ENCODE peak calls at places on chromosomes 6 and 20, in seven cellular contexts. One of them, this sample, is unnamed.
A peak's percentile ranks its signal among the peaks of the same experiment; 100 is the strongest.

GRCh38 chr6:20328266-20328946 is 73.3 kb upstream of the E2F3 start:
- DNase-seq in HepG2: no peak
- DNase-seq in PC-3: no peak
- DNase-seq in HFFc6: no peak
- DNase-seq in ecto neural progenitor cell: no peak
- DNase-seq in RPMI7951: no peak
- DNase-seq in kidney glomerular epithelial cell: no peak
- DNase-seq in this sample: no peak

GRCh38 chr20:51199920-51200319 is 177.0 kb upstream of the KCNG1 start:
- DNase-seq in HepG2: no peak
- DNase-seq in PC-3: no peak
- DNase-seq in HFFc6: no peak
- DNase-seq in ecto neural progenitor cell: no peak
- DNase-seq in RPMI7951: peak; percentile 53
- DNase-seq in kidney glomerular epithelial cell: no peak
- DNase-seq in this sample: no peak

GRCh38 chr6:99736302-99736701 is 129.7 kb downstream of the PRDM13 start:
- DNase-seq in HepG2: no peak
- DNase-seq in PC-3: peak; percentile 30
- DNase-seq in HFFc6: no peak
- DNase-seq in ecto neural progenitor cell: no peak
- DNase-seq in RPMI7951: no peak
- DNase-seq in kidney glomerular epithelial cell: no peak
- DNase-seq in this sample: no peak

GRCh38 chr6:89612121-89612520 is 26.4 kb downstream of the LYRM2 start:
- DNase-seq in HepG2: no peak
- DNase-seq in PC-3: no peak
- DNase-seq in HFFc6: no peak
- DNase-seq in ecto neural progenitor cell: peak; percentile 48
- DNase-seq in RPMI7951: no peak
- DNase-seq in kidney glomerular epithelial cell: no peak
- DNase-seq in this sample: no peak

GRCh38 chr6:159540152-159540551 is 152.9 kb downstream of the SOD2 start:
- DNase-seq in HepG2: peak; percentile 36
- DNase-seq in PC-3: no peak
- DNase-seq in HFFc6: no peak
- DNase-seq in ecto neural progenitor cell: peak; percentile 62
- DNase-seq in RPMI7951: peak; percentile 47
- DNase-seq in kidney glomerular epithelial cell: no peak
- DNase-seq in this sample: no peak

GRCh38 chr20:36527331-36528125 is 13.8 kb upstream of the MYL9 start:
- DNase-seq in HepG2: no peak
- DNase-seq in PC-3: no peak
- DNase-seq in HFFc6: no peak
- DNase-seq in ecto neural progenitor cell: no peak
- DNase-seq in RPMI7951: no peak
- DNase-seq in kidney glomerular epithelial cell: no peak
- DNase-seq in this sample: no peak

GRCh38 chr6:119129148-119129967 is 50.9 kb upstream of the FAM184A start:
- DNase-seq in HepG2: peak; percentile 76
- DNase-seq in PC-3: peak; percentile 75
- DNase-seq in HFFc6: peak; percentile 60
- DNase-seq in ecto neural progenitor cell: no peak
- DNase-seq in RPMI7951: peak; percentile 74
- DNase-seq in kidney glomerular epithelial cell: peak; percentile 50
- DNase-seq in this sample: peak; percentile 81

GRCh38 chr20:48040491-48040890 is 255.2 kb upstream of the SULF2 start:
- DNase-seq in HepG2: no peak
- DNase-seq in PC-3: no peak
- DNase-seq in HFFc6: no peak
- DNase-seq in ecto neural progenitor cell: no peak
- DNase-seq in RPMI7951: no peak
- DNase-seq in kidney glomerular epithelial cell: no peak
- DNase-seq in this sample: no peak

GRCh38 chr6:168415149-168415992 is 25.6 kb upstream of the SMOC2 start:
- DNase-seq in HepG2: no peak
- DNase-seq in PC-3: no peak
- DNase-seq in HFFc6: no peak
- DNase-seq in ecto neural progenitor cell: peak; percentile 37
- DNase-seq in RPMI7951: no peak
- DNase-seq in kidney glomerular epithelial cell: no peak
- DNase-seq in this sample: no peak

GRCh38 chr6:144195671-144196070 is 45.4 kb downstream of the STX11 start:
- DNase-seq in HepG2: no peak
- DNase-seq in PC-3: peak; percentile 87
- DNase-seq in HFFc6: peak; percentile 3
- DNase-seq in ecto neural progenitor cell: no peak
- DNase-seq in RPMI7951: peak; percentile 18
- DNase-seq in kidney glomerular epithelial cell: peak; percentile 52
- DNase-seq in this sample: no peak

GRCh38 chr20:57389695-57390603 is 1.2 kb upstream of the RBM38 start:
- DNase-seq in HepG2: no peak
- DNase-seq in PC-3: no peak
- DNase-seq in HFFc6: no peak
- DNase-seq in ecto neural progenitor cell: peak; percentile 62
- DNase-seq in RPMI7951: peak; percentile 14
- DNase-seq in kidney glomerular epithelial cell: no peak
- DNase-seq in this sample: no peak

GRCh38 chr6:14423955-14424354 is 306.4 kb downstream of the CD83 start:
- DNase-seq in HepG2: no peak
- DNase-seq in PC-3: no peak
- DNase-seq in HFFc6: no peak
- DNase-seq in ecto neural progenitor cell: no peak
- DNase-seq in RPMI7951: no peak
- DNase-seq in kidney glomerular epithelial cell: no peak
- DNase-seq in this sample: no peak

GRCh38 chr6:19860235-19860877 is 23.2 kb downstream of the ID4 start:
- DNase-seq in HepG2: no peak
- DNase-seq in PC-3: peak; percentile 78
- DNase-seq in HFFc6: no peak
- DNase-seq in ecto neural progenitor cell: no peak
- DNase-seq in RPMI7951: no peak
- DNase-seq in kidney glomerular epithelial cell: no peak
- DNase-seq in this sample: no peak

GRCh38 chr6:75412937-75413662 is 80.5 kb downstream of the FILIP1 start:
- DNase-seq in HepG2: no peak
- DNase-seq in PC-3: no peak
- DNase-seq in HFFc6: peak; percentile 59
- DNase-seq in ecto neural progenitor cell: no peak
- DNase-seq in RPMI7951: no peak
- DNase-seq in kidney glomerular epithelial cell: no peak
- DNase-seq in this sample: no peak

GRCh38 chr6:2542858-2543218 is 207.9 kb downstream of the MYLK4 start:
- DNase-seq in HepG2: peak; percentile 77
- DNase-seq in PC-3: peak; percentile 54
- DNase-seq in HFFc6: peak; percentile 2
- DNase-seq in ecto neural progenitor cell: no peak
- DNase-seq in RPMI7951: peak; percentile 96
- DNase-seq in kidney glomerular epithelial cell: peak; percentile 74
- DNase-seq in this sample: peak; percentile 64

GRCh38 chr6:126531273-126531672 is 191.4 kb downstream of the CENPW start:
- DNase-seq in HepG2: no peak
- DNase-seq in PC-3: no peak
- DNase-seq in HFFc6: no peak
- DNase-seq in ecto neural progenitor cell: no peak
- DNase-seq in RPMI7951: no peak
- DNase-seq in kidney glomerular epithelial cell: no peak
- DNase-seq in this sample: no peak

GRCh38 chr20:62337558-62338293 is 29.4 kb downstream of the LAMA5 start:
- DNase-seq in HepG2: no peak
- DNase-seq in PC-3: no peak
- DNase-seq in HFFc6: no peak
- DNase-seq in ecto neural progenitor cell: no peak
- DNase-seq in RPMI7951: no peak
- DNase-seq in kidney glomerular epithelial cell: no peak
- DNase-seq in this sample: no peak

GRCh38 chr20:31987744-31988143 is 19.8 kb downstream of the XKR7 start:
- DNase-seq in HepG2: peak; percentile 45
- DNase-seq in PC-3: peak; percentile 50
- DNase-seq in HFFc6: peak; percentile 31
- DNase-seq in ecto neural progenitor cell: no peak
- DNase-seq in RPMI7951: peak; percentile 15
- DNase-seq in kidney glomerular epithelial cell: no peak
- DNase-seq in this sample: peak; percentile 11